ENCODE peak calls at places on chromosomes 3 and 15, in five cellular contexts. One of them, this sample, is unnamed.

GRCh38 chr3:165854696-165855095 is 17.5 kb upstream of the BCHE start:
- DNase-seq in fibroblast of mammary gland: peak; percentile 25
- DNase-seq in thoracic aorta: no peak
- DNase-seq in bronchial epithelial cell: peak; percentile 62
- DNase-seq in astrocyte of the spinal cord: peak; percentile 31
- DNase-seq in this sample: no peak

GRCh38 chr3:54819926-54820325 is 107.9 kb downstream of the LRTM1 start:
- DNase-seq in thoracic aorta: no peak
- DNase-seq in astrocyte of the spinal cord: no peak
- DNase-seq in bronchial epithelial cell: no peak
- DNase-seq in fibroblast of mammary gland: no peak
- DNase-seq in this sample: no peak

GRCh38 chr15:39629376-39629775 is 48.5 kb downstream of the THBS1 start:
- DNase-seq in astrocyte of the spinal cord: peak; percentile 13
- DNase-seq in thoracic aorta: no peak
- DNase-seq in fibroblast of mammary gland: no peak
- DNase-seq in bronchial epithelial cell: peak; percentile 96
- DNase-seq in this sample: no peak

GRCh38 chr15:88652456-88653199 is 13.8 kb downstream of the ISG20 start:
- DNase-seq in thoracic aorta: no peak
- DNase-seq in fibroblast of mammary gland: no peak
- DNase-seq in bronchial epithelial cell: no peak
- DNase-seq in astrocyte of the spinal cord: no peak
- DNase-seq in this sample: no peak

GRCh38 chr15:41507820-41508290 is 5.8 kb downstream of the LTK start:
- DNase-seq in thoracic aorta: no peak
- DNase-seq in fibroblast of mammary gland: no peak
- DNase-seq in astrocyte of the spinal cord: no peak
- DNase-seq in bronchial epithelial cell: peak; percentile 74
- DNase-seq in this sample: no peak

GRCh38 chr15:75455424-75455981 is 4.0 kb upstream of the SIN3A start:
- DNase-seq in bronchial epithelial cell: peak; percentile 63
- DNase-seq in astrocyte of the spinal cord: peak; percentile 84
- DNase-seq in thoracic aorta: peak; percentile 77
- DNase-seq in fibroblast of mammary gland: peak; percentile 63
- DNase-seq in this sample: peak; percentile 75

GRCh38 chr15:62165029-62165792 is at the start of gene C2CD4B:
- DNase-seq in fibroblast of mammary gland: no peak
- DNase-seq in bronchial epithelial cell: no peak
- DNase-seq in thoracic aorta: no peak
- DNase-seq in astrocyte of the spinal cord: no peak
- DNase-seq in this sample: no peak

GRCh38 chr3:86990734-86991481 is at the start of gene VGLL3:
- DNase-seq in astrocyte of the spinal cord: peak; percentile 94
- DNase-seq in bronchial epithelial cell: no peak
- DNase-seq in thoracic aorta: peak; percentile 21
- DNase-seq in fibroblast of mammary gland: peak; percentile 80
- DNase-seq in this sample: peak; percentile 92

GRCh38 chr3:183151086-183151485 is 11.4 kb downstream of the LAMP3 start:
- DNase-seq in astrocyte of the spinal cord: no peak
- DNase-seq in thoracic aorta: no peak
- DNase-seq in bronchial epithelial cell: no peak
- DNase-seq in fibroblast of mammary gland: no peak
- DNase-seq in this sample: no peak

GRCh38 chr15:51708013-51708412 is 26.7 kb downstream of the SCG3 start:
- DNase-seq in astrocyte of the spinal cord: no peak
- DNase-seq in fibroblast of mammary gland: no peak
- DNase-seq in bronchial epithelial cell: no peak
- DNase-seq in thoracic aorta: no peak
- DNase-seq in this sample: peak; percentile 13

GRCh38 chr3:62556121-62556520 is 182.8 kb upstream of the FEZF2 start:
- DNase-seq in thoracic aorta: no peak
- DNase-seq in astrocyte of the spinal cord: no peak
- DNase-seq in fibroblast of mammary gland: no peak
- DNase-seq in bronchial epithelial cell: no peak
- DNase-seq in this sample: no peak

GRCh38 chr3:62553811-62554210 is 180.5 kb upstream of the FEZF2 start:
- DNase-seq in astrocyte of the spinal cord: no peak
- DNase-seq in fibroblast of mammary gland: no peak
- DNase-seq in bronchial epithelial cell: no peak
- DNase-seq in thoracic aorta: no peak
- DNase-seq in this sample: no peak

GRCh38 chr3:62548806-62549205 is 175.5 kb upstream of the FEZF2 start:
- DNase-seq in astrocyte of the spinal cord: no peak
- DNase-seq in thoracic aorta: no peak
- DNase-seq in fibroblast of mammary gland: no peak
- DNase-seq in bronchial epithelial cell: peak; percentile 74
- DNase-seq in this sample: no peak

GRCh38 chr3:62554264-62554799 is 181.0 kb upstream of the FEZF2 start:
- DNase-seq in bronchial epithelial cell: no peak
- DNase-seq in thoracic aorta: no peak
- DNase-seq in fibroblast of mammary gland: peak; percentile 38
- DNase-seq in astrocyte of the spinal cord: no peak
- DNase-seq in this sample: no peak

GRCh38 chr3:62551556-62551955 is 178.2 kb upstream of the FEZF2 start:
- DNase-seq in fibroblast of mammary gland: no peak
- DNase-seq in astrocyte of the spinal cord: no peak
- DNase-seq in thoracic aorta: no peak
- DNase-seq in bronchial epithelial cell: no peak
- DNase-seq in this sample: no peak
- TF ChIP-seq CTCF in fibroblast of mammary gland: no peak
- TF ChIP-seq CTCF in astrocyte of the spinal cord: no peak
- TF ChIP-seq CTCF in thoracic aorta: no peak
- TF ChIP-seq CTCF in bronchial epithelial cell: no peak
- TF ChIP-seq CTCF in this sample: no peak

GRCh38 chr3:172138792-172139507 is 99.6 kb downstream of the FNDC3B start:
- DNase-seq in fibroblast of mammary gland: peak; percentile 61
- DNase-seq in astrocyte of the spinal cord: no peak
- DNase-seq in thoracic aorta: no peak
- DNase-seq in bronchial epithelial cell: peak; percentile 64
- DNase-seq in this sample: no peak
- H3K4me3 ChIP-seq in fibroblast of mammary gland: no peak overlapping the region
- H3K4me3 ChIP-seq in astrocyte of the spinal cord: no peak overlapping the region
- H3K4me3 ChIP-seq in thoracic aorta: no peak overlapping the region
- H3K4me3 ChIP-seq in bronchial epithelial cell: no peak overlapping the region
- H3K4me3 ChIP-seq in this sample: no peak overlapping the region

GRCh38 chr3:9769426-9770275 is at the start of gene CAMK1:
- DNase-seq in fibroblast of mammary gland: peak; percentile 43
- DNase-seq in astrocyte of the spinal cord: peak; percentile 71
- DNase-seq in thoracic aorta: no peak
- DNase-seq in bronchial epithelial cell: no peak
- DNase-seq in this sample: peak; percentile 69
- TF ChIP-seq CTCF in fibroblast of mammary gland: no peak
- TF ChIP-seq CTCF in astrocyte of the spinal cord: no peak
- TF ChIP-seq CTCF in thoracic aorta: no peak
- TF ChIP-seq CTCF in bronchial epithelial cell: no peak
- TF ChIP-seq CTCF in this sample: no peak

DNA sequence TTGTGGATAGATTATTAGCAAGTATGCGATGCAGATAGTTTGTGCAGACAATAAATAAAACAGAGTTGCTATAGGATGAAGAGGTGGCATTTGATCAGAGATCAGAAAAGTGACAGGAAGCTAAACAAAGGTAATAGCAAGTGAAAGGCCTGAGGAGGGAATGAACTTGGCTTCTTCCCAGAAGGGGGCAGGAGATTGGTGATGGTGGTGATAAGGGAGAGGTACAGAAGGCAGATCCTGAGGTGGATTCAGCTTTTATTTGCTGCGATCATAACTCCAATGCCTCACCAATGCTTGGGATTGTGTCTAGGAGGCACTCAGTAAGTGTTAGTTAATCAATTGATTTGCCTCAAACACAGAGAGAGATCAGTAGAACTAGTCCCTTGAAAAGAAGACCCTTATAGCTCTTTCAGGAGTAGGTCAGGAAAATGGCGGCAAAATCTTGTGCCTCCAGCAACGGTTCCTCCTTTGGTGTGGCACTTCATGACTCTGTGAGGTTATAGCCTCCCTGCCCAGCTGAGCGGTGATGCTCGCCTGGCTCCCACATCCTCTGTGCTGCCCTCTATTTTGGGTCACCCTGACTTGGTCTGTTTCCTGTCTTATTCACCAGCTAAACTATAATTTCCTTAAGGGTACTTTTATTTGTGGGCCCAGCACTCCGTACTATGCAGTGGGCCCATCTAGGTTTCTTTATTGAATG is 37.5 kb downstream of the TGFBR2 start:
- DNase-seq in astrocyte of the spinal cord: no peak
- DNase-seq in fibroblast of mammary gland: no peak
- DNase-seq in bronchial epithelial cell: no peak
- DNase-seq in thoracic aorta: no peak
- DNase-seq in this sample: no peak
- H3K4me3 ChIP-seq in astrocyte of the spinal cord: no peak overlapping the region
- H3K4me3 ChIP-seq in fibroblast of mammary gland: no peak overlapping the region
- H3K4me3 ChIP-seq in bronchial epithelial cell: no peak overlapping the region
- H3K4me3 ChIP-seq in thoracic aorta: no peak overlapping the region
- H3K4me3 ChIP-seq in this sample: no peak overlapping the region

GRCh38 chr3:155938409-155938808 is 68.0 kb downstream of the GMPS start:
- DNase-seq in astrocyte of the spinal cord: no peak
- DNase-seq in fibroblast of mammary gland: no peak
- DNase-seq in thoracic aorta: no peak
- DNase-seq in bronchial epithelial cell: no peak
- DNase-seq in this sample: no peak

DNA sequence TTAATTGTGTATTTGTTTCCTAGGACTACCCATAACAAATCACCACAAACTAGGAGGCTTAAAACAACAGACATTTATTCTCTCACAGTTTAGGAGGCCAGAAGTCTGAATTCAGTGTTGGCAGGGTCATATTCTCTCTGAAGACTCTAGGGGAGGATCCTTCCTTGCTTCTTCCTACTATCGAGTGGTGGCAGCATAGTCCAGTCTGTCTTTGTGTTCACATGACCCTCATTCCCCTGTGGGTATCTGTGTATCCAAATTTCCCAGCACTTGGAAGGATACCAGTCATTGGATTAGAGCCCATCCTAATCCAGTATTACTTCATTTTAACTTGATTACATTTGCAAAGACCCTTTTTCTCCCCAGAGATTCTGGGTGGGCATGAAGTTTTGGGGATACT is 63.8 kb downstream of the GMPS start:
- DNase-seq in thoracic aorta: no peak
- DNase-seq in bronchial epithelial cell: no peak
- DNase-seq in astrocyte of the spinal cord: no peak
- DNase-seq in fibroblast of mammary gland: peak; percentile 65
- DNase-seq in this sample: peak; percentile 23
- TF ChIP-seq CTCF in thoracic aorta: peak; percentile 12
- TF ChIP-seq CTCF in bronchial epithelial cell: no peak
- TF ChIP-seq CTCF in astrocyte of the spinal cord: no peak
- TF ChIP-seq CTCF in fibroblast of mammary gland: peak; percentile 33
- TF ChIP-seq CTCF in this sample: no peak

DNA sequence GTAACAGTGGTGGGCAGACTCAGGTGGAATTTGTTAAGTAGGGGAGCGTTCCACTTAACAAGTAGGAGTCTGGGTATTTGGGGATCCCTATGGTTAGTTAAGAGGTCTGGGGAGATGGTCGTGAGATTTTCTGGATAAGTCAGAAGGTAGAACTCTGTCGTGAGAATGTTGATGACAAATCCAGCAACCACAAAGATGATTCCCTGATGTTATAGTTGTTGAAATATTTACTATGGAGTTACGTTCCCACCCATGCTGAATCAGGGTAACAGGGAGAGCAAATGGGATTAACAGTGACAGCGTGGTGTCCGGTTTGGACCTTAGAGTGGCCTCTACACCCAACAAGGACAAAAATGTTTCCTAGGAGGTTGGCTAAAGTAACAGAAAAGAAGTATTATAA is 110.8 kb downstream of the MFSD1 start:
- DNase-seq in bronchial epithelial cell: no peak
- DNase-seq in fibroblast of mammary gland: peak; percentile 25
- DNase-seq in thoracic aorta: no peak
- DNase-seq in astrocyte of the spinal cord: no peak
- DNase-seq in this sample: peak; percentile 17
- H3K4me3 ChIP-seq in bronchial epithelial cell: no peak overlapping the region
- H3K4me3 ChIP-seq in fibroblast of mammary gland: no peak overlapping the region
- H3K4me3 ChIP-seq in thoracic aorta: no peak overlapping the region
- H3K4me3 ChIP-seq in astrocyte of the spinal cord: no peak overlapping the region
- H3K4me3 ChIP-seq in this sample: no peak overlapping the region

GRCh38 chr3:195558602-195559001 is 15.5 kb upstream of the PPP1R2 start:
- DNase-seq in fibroblast of mammary gland: peak; percentile 63
- DNase-seq in astrocyte of the spinal cord: no peak
- DNase-seq in bronchial epithelial cell: peak; percentile 72
- DNase-seq in thoracic aorta: no peak
- DNase-seq in this sample: peak; percentile 33
- TF ChIP-seq CTCF in fibroblast of mammary gland: peak; percentile 56
- TF ChIP-seq CTCF in astrocyte of the spinal cord: peak; percentile 31
- TF ChIP-seq CTCF in bronchial epithelial cell: peak; percentile 60
- TF ChIP-seq CTCF in thoracic aorta: no peak
- TF ChIP-seq CTCF in this sample: peak; percentile 51

GRCh38 chr15:37921527-37922385 is 12.7 kb upstream of the TMCO5A start:
- DNase-seq in bronchial epithelial cell: peak; percentile 78
- DNase-seq in fibroblast of mammary gland: peak; percentile 27
- DNase-seq in astrocyte of the spinal cord: no peak
- DNase-seq in thoracic aorta: no peak
- DNase-seq in this sample: no peak
- H3K4me3 ChIP-seq in bronchial epithelial cell: no peak overlapping the region
- H3K4me3 ChIP-seq in fibroblast of mammary gland: no peak overlapping the region
- H3K4me3 ChIP-seq in astrocyte of the spinal cord: no peak overlapping the region
- H3K4me3 ChIP-seq in thoracic aorta: no peak overlapping the region
- H3K4me3 ChIP-seq in this sample: no peak overlapping the region